ENCODE peak calls at places on chromosomes 16 and 17, in six cellular contexts. One of them, this sample, is unnamed.
A peak's percentile ranks its signal among the peaks of the same experiment; 100 is the strongest.

GRCh38 chr17:50177983-50178834 is 12.4 kb downstream of the SGCA start:
- DNase-seq in prostate gland: peak; percentile 84
- DNase-seq in GM10248: peak; percentile 77
- DNase-seq in esophagus squamous epithelium: no peak
- DNase-seq in bronchial epithelial cell: peak; percentile 100
- DNase-seq in uterus: peak; percentile 76
- DNase-seq in this sample: peak; percentile 80

GRCh38 chr17:1030684-1031557 is 34.0 kb downstream of the TIMM22 start:
- DNase-seq in prostate gland: peak; percentile 50
- DNase-seq in GM10248: no peak
- DNase-seq in esophagus squamous epithelium: no peak
- DNase-seq in bronchial epithelial cell: no peak
- DNase-seq in uterus: peak; percentile 42
- DNase-seq in this sample: no peak

GRCh38 chr17:12256380-12256995 is 235.8 kb downstream of the MAP2K4 start:
- DNase-seq in prostate gland: peak; percentile 39
- DNase-seq in GM10248: peak; percentile 47
- DNase-seq in esophagus squamous epithelium: no peak
- DNase-seq in bronchial epithelial cell: peak; percentile 49
- DNase-seq in uterus: peak; percentile 56
- DNase-seq in this sample: peak; percentile 52

GRCh38 chr16:89338863-89339262 is 121.4 kb downstream of the ZNF778 start:
- DNase-seq in prostate gland: no peak
- DNase-seq in GM10248: no peak
- DNase-seq in esophagus squamous epithelium: no peak
- DNase-seq in bronchial epithelial cell: no peak
- DNase-seq in uterus: no peak
- DNase-seq in this sample: no peak

GRCh38 chr17:2362016-2362415 is 24.7 kb downstream of the SGSM2 start:
- DNase-seq in prostate gland: no peak
- DNase-seq in GM10248: no peak
- DNase-seq in esophagus squamous epithelium: no peak
- DNase-seq in bronchial epithelial cell: no peak
- DNase-seq in uterus: no peak
- DNase-seq in this sample: no peak

GRCh38 chr17:83183150-83183820 is 103.9 kb downstream of the METRNL start:
- DNase-seq in prostate gland: no peak
- DNase-seq in GM10248: no peak
- DNase-seq in esophagus squamous epithelium: no peak
- DNase-seq in bronchial epithelial cell: no peak
- DNase-seq in uterus: no peak
- DNase-seq in this sample: no peak

GRCh38 chr16:49398761-49399160 is 25.2 kb downstream of the C16orf78 start:
- DNase-seq in prostate gland: no peak
- DNase-seq in GM10248: no peak
- DNase-seq in esophagus squamous epithelium: no peak
- DNase-seq in bronchial epithelial cell: no peak
- DNase-seq in uterus: no peak
- DNase-seq in this sample: no peak

GRCh38 chr16:84898447-84898846 is 78.7 kb downstream of the CRISPLD2 start:
- DNase-seq in prostate gland: no peak
- DNase-seq in GM10248: no peak
- DNase-seq in esophagus squamous epithelium: no peak
- DNase-seq in bronchial epithelial cell: peak; percentile 83
- DNase-seq in uterus: no peak
- DNase-seq in this sample: no peak

GRCh38 chr16:15958703-15959348 is 9.4 kb downstream of the ABCC1 start:
- DNase-seq in prostate gland: no peak
- DNase-seq in GM10248: no peak
- DNase-seq in esophagus squamous epithelium: no peak
- DNase-seq in bronchial epithelial cell: no peak
- DNase-seq in uterus: no peak
- DNase-seq in this sample: no peak

GRCh38 chr17:69590690-69591089 is 176.2 kb downstream of the MAP2K6 start:
- DNase-seq in prostate gland: no peak
- DNase-seq in GM10248: no peak
- DNase-seq in esophagus squamous epithelium: no peak
- DNase-seq in bronchial epithelial cell: no peak
- DNase-seq in uterus: no peak
- DNase-seq in this sample: no peak

GRCh38 chr17:50165066-50165465 is 739 bp upstream of the SGCA start:
- DNase-seq in prostate gland: no peak
- DNase-seq in GM10248: no peak
- DNase-seq in esophagus squamous epithelium: no peak
- DNase-seq in bronchial epithelial cell: no peak
- DNase-seq in uterus: no peak
- DNase-seq in this sample: no peak

GRCh38 chr17:36942031-36942599 is 4.8 kb downstream of the LHX1 start:
- DNase-seq in prostate gland: no peak
- DNase-seq in GM10248: peak; percentile 13
- DNase-seq in esophagus squamous epithelium: no peak
- DNase-seq in bronchial epithelial cell: no peak
- DNase-seq in uterus: no peak
- DNase-seq in this sample: peak; percentile 12

GRCh38 chr16:86229283-86229682 is 281.0 kb upstream of the FOXF1 start:
- DNase-seq in prostate gland: no peak
- DNase-seq in GM10248: no peak
- DNase-seq in esophagus squamous epithelium: no peak
- DNase-seq in bronchial epithelial cell: no peak
- DNase-seq in uterus: no peak
- DNase-seq in this sample: no peak

GRCh38 chr16:67393790-67394270 is 532 bp upstream of the TPPP3 start:
- DNase-seq in prostate gland: no peak
- DNase-seq in GM10248: no peak
- DNase-seq in esophagus squamous epithelium: no peak
- DNase-seq in bronchial epithelial cell: no peak
- DNase-seq in uterus: no peak
- DNase-seq in this sample: peak; percentile 34
- TF ChIP-seq CTCF in prostate gland: no peak
- TF ChIP-seq CTCF in GM10248: no peak
- TF ChIP-seq CTCF in esophagus squamous epithelium: no peak
- TF ChIP-seq CTCF in bronchial epithelial cell: no peak
- TF ChIP-seq CTCF in uterus: no peak
- TF ChIP-seq CTCF in this sample: no peak

GRCh38 chr17:57406131-57406980 is 150.0 kb downstream of the MSI2 start:
- DNase-seq in prostate gland: peak; percentile 53
- DNase-seq in GM10248: no peak
- DNase-seq in esophagus squamous epithelium: no peak
- DNase-seq in bronchial epithelial cell: no peak
- DNase-seq in uterus: no peak
- DNase-seq in this sample: no peak
- TF ChIP-seq CTCF in prostate gland: no peak
- TF ChIP-seq CTCF in GM10248: no peak
- TF ChIP-seq CTCF in esophagus squamous epithelium: no peak
- TF ChIP-seq CTCF in bronchial epithelial cell: no peak
- TF ChIP-seq CTCF in uterus: no peak
- TF ChIP-seq CTCF in this sample: no peak

GRCh38 chr16:2223375-2224182 is at the start of gene E4F1:
- DNase-seq in prostate gland: peak; percentile 99
- DNase-seq in GM10248: peak; percentile 100
- DNase-seq in esophagus squamous epithelium: peak; percentile 97
- DNase-seq in bronchial epithelial cell: peak; percentile 96
- DNase-seq in uterus: peak; percentile 99
- DNase-seq in this sample: peak; percentile 100
- TF ChIP-seq CTCF in prostate gland: peak; percentile 14
- TF ChIP-seq CTCF in GM10248: no peak
- TF ChIP-seq CTCF in esophagus squamous epithelium: no peak
- TF ChIP-seq CTCF in bronchial epithelial cell: no peak
- TF ChIP-seq CTCF in uterus: no peak
- TF ChIP-seq CTCF in this sample: no peak

DNA sequence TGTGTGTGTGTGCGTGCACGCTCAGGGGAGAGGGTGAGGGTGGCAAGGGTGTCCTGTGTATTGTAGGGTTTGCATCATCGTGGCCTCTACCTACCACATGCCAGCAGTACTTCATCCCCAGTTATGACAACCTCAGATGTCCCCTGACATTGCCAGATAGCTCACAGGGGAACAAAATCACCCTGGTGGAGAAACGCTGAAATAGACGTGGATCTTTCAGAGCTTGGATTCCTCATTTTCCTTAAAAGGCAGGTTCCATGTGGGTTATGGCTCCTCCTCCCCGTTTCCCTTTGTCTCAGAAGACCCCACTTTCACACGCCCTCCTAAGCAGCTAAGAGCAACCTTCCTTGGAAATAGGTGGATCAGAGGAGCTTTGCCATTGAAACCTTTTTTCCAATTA is 75.2 kb upstream of the IRX3 start:
- DNase-seq in prostate gland: no peak
- DNase-seq in GM10248: no peak
- DNase-seq in esophagus squamous epithelium: no peak
- DNase-seq in bronchial epithelial cell: no peak
- DNase-seq in uterus: no peak
- DNase-seq in this sample: no peak
- TF ChIP-seq CTCF in prostate gland: no peak
- TF ChIP-seq CTCF in GM10248: no peak
- TF ChIP-seq CTCF in esophagus squamous epithelium: no peak
- TF ChIP-seq CTCF in bronchial epithelial cell: no peak
- TF ChIP-seq CTCF in uterus: no peak
- TF ChIP-seq CTCF in this sample: no peak

DNA sequence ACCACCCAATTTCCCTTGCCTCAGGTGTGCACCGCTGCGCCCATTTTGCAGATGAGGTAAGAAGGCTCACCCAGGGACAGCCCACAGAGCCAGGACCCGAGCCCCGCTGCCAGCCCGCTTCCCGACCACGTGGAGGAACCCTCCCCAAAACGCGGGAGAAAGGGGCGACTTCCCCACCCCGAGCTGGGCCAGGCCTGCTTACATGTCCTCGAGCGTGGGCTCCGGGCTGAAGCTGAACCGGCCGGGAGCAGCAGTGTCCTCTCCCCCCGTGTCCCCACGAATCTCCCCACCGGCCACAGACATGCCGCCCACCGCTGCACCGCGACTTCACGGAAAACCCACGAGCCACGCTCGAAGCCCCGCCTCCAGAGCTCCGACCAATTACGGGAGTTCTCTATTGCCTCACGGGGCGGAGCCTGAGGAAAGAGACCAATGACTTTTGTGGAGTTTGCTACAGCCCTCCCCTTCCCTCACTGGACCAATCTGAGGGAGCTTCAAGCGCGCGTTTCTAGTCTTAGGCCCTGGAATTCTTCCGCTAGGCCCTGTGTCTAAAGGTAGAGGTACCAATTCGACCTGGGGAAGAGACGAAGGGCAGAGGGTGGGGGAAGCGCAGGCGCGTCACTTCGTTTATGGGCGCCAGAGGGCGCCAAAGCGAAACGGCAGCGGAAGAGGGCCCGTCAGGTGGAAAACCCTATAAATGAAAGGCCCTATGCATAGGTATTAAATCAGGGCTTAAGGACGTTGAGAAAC is at the start of gene DCTPP1:
- DNase-seq in prostate gland: peak; percentile 97
- DNase-seq in GM10248: peak; percentile 95
- DNase-seq in esophagus squamous epithelium: peak; percentile 80
- DNase-seq in bronchial epithelial cell: peak; percentile 99
- DNase-seq in uterus: peak; percentile 97
- DNase-seq in this sample: peak; percentile 95
- TF ChIP-seq CTCF in prostate gland: peak; percentile 85
- TF ChIP-seq CTCF in GM10248: peak; percentile 90
- TF ChIP-seq CTCF in esophagus squamous epithelium: peak; percentile 92
- TF ChIP-seq CTCF in bronchial epithelial cell: peak; percentile 95
- TF ChIP-seq CTCF in uterus: peak; percentile 89
- TF ChIP-seq CTCF in this sample: peak; percentile 77

This sample was measured in GM13976.